ENCODE peak calls at places on chromosomes 12 and 14, in five cellular contexts. One of them, this sample, is unnamed. For H3K4me1 and H3K36me3, the result is how much of the 10 kb centered on the place peaks cover.

GRCh38 chr12:6115389-6115788 is 9.1 kb downstream of the VWF start:
- DNase-seq in cardiac muscle cell: no peak
- DNase-seq in vagina: no peak
- DNase-seq in heart left ventricle: no peak
- DNase-seq in PC-9: no peak
- DNase-seq in this sample: no peak

GRCh38 chr14:68790656-68791077 is 2.2 kb downstream of the ZFP36L1 start:
- DNase-seq in PC-9: no peak
- DNase-seq in cardiac muscle cell: peak
- DNase-seq in vagina: no peak
- DNase-seq in heart left ventricle: peak
- DNase-seq in this sample: peak

GRCh38 chr12:43758247-43758727 is 303 bp downstream of the PUS7L start:
- DNase-seq in PC-9: no peak
- DNase-seq in vagina: no peak
- DNase-seq in heart left ventricle: no peak
- DNase-seq in cardiac muscle cell: peak
- DNase-seq in this sample: peak

GRCh38 chr14:95495538-95496025 is 20.9 kb downstream of the SYNE3 start:
- DNase-seq in PC-9: no peak
- DNase-seq in vagina: no peak
- DNase-seq in heart left ventricle: peak
- DNase-seq in cardiac muscle cell: no peak
- DNase-seq in this sample: peak

GRCh38 chr14:63654346-63654745 is 12.7 kb upstream of the WDR89 start:
- DNase-seq in cardiac muscle cell: no peak
- DNase-seq in heart left ventricle: no peak
- DNase-seq in PC-9: no peak
- DNase-seq in vagina: no peak
- DNase-seq in this sample: no peak

GRCh38 chr14:49405291-49405690 is 180.9 kb downstream of the RPS29 start:
- DNase-seq in PC-9: no peak
- DNase-seq in vagina: no peak
- DNase-seq in heart left ventricle: no peak
- DNase-seq in cardiac muscle cell: peak
- DNase-seq in this sample: no peak

GRCh38 chr14:92960706-92961566 is 38.0 kb downstream of the CHGA start:
- DNase-seq in heart left ventricle: no peak
- DNase-seq in cardiac muscle cell: peak
- DNase-seq in vagina: no peak
- DNase-seq in PC-9: peak
- DNase-seq in this sample: no peak

GRCh38 chr14:55701638-55702037 is 121.6 kb downstream of the KTN1 start:
- DNase-seq in cardiac muscle cell: no peak
- DNase-seq in PC-9: no peak
- DNase-seq in heart left ventricle: no peak
- DNase-seq in vagina: no peak
- DNase-seq in this sample: no peak

GRCh38 chr14:69170848-69171247 is 17.9 kb upstream of the DCAF5 start:
- DNase-seq in PC-9: no peak
- DNase-seq in heart left ventricle: no peak
- DNase-seq in vagina: no peak
- DNase-seq in cardiac muscle cell: no peak
- DNase-seq in this sample: no peak

GRCh38 chr12:55931780-55932545 is 1.0 kb downstream of the DGKA start:
- DNase-seq in vagina: no peak
- DNase-seq in PC-9: peak
- DNase-seq in heart left ventricle: peak
- DNase-seq in cardiac muscle cell: peak
- DNase-seq in this sample: peak

GRCh38 chr12:73210574-73211204 is 938.5 kb downstream of the TRHDE start:
- DNase-seq in cardiac muscle cell: no peak
- DNase-seq in vagina: no peak
- DNase-seq in heart left ventricle: no peak
- DNase-seq in PC-9: no peak
- DNase-seq in this sample: no peak

GRCh38 chr12:58204086-58204485 is 262.7 kb downstream of the ATP23 start:
- DNase-seq in vagina: no peak
- DNase-seq in cardiac muscle cell: peak
- DNase-seq in PC-9: no peak
- DNase-seq in heart left ventricle: no peak
- DNase-seq in this sample: no peak

GRCh38 chr14:104979758-104980591 is 1.8 kb upstream of the AHNAK2 start:
- DNase-seq in vagina: no peak
- DNase-seq in heart left ventricle: peak
- DNase-seq in PC-9: peak
- DNase-seq in cardiac muscle cell: peak
- DNase-seq in this sample: peak

GRCh38 chr14:55532645-55533309 is 47.2 kb upstream of the KTN1 start:
- DNase-seq in heart left ventricle: no peak
- DNase-seq in PC-9: no peak
- DNase-seq in vagina: no peak
- DNase-seq in cardiac muscle cell: no peak
- DNase-seq in this sample: no peak

GRCh38 chr14:59788176-59788575 is 82.4 kb downstream of the RTN1 start:
- DNase-seq in PC-9: no peak
- DNase-seq in heart left ventricle: no peak
- DNase-seq in vagina: no peak
- DNase-seq in cardiac muscle cell: peak
- DNase-seq in this sample: no peak

GRCh38 chr12:20602671-20603402 is 92.3 kb upstream of the SLCO1C1 start:
- DNase-seq in heart left ventricle: no peak
- DNase-seq in PC-9: no peak
- DNase-seq in cardiac muscle cell: peak
- DNase-seq in vagina: no peak
- DNase-seq in this sample: no peak

GRCh38 chr12:58745348-58746125 is 174.8 kb downstream of the LRIG3 start:
- DNase-seq in cardiac muscle cell: no peak
- DNase-seq in vagina: no peak
- DNase-seq in heart left ventricle: no peak
- DNase-seq in PC-9: no peak
- DNase-seq in this sample: no peak

GRCh38 chr12:105748806-105749600 is 389.8 kb downstream of the NUAK1 start:
- DNase-seq in heart left ventricle: peak
- DNase-seq in vagina: no peak
- DNase-seq in PC-9: no peak
- DNase-seq in cardiac muscle cell: peak
- DNase-seq in this sample: no peak

GRCh38 chr14:58740584-58740983 is 102.8 kb downstream of the DACT1 start:
- DNase-seq in heart left ventricle: no peak
- DNase-seq in cardiac muscle cell: no peak
- DNase-seq in PC-9: no peak
- DNase-seq in vagina: no peak
- DNase-seq in this sample: no peak

GRCh38 chr14:21087294-21088091 is 11.0 kb downstream of the ZNF219 start:
- DNase-seq in PC-9: no peak
- DNase-seq in vagina: no peak
- DNase-seq in heart left ventricle: no peak
- DNase-seq in cardiac muscle cell: peak
- DNase-seq in this sample: no peak

GRCh38 chr12:53391667-53392244 is 11.8 kb downstream of the SP1 start:
- DNase-seq in heart left ventricle: no peak
- DNase-seq in vagina: no peak
- DNase-seq in cardiac muscle cell: no peak
- DNase-seq in PC-9: no peak
- DNase-seq in this sample: no peak
- H3K4me1 ChIP-seq in heart left ventricle: under half
- H3K4me1 ChIP-seq in vagina: half or more
- H3K4me1 ChIP-seq in cardiac muscle cell: under half
- H3K4me1 ChIP-seq in PC-9: under half
- H3K4me1 ChIP-seq in this sample: under half

DNA sequence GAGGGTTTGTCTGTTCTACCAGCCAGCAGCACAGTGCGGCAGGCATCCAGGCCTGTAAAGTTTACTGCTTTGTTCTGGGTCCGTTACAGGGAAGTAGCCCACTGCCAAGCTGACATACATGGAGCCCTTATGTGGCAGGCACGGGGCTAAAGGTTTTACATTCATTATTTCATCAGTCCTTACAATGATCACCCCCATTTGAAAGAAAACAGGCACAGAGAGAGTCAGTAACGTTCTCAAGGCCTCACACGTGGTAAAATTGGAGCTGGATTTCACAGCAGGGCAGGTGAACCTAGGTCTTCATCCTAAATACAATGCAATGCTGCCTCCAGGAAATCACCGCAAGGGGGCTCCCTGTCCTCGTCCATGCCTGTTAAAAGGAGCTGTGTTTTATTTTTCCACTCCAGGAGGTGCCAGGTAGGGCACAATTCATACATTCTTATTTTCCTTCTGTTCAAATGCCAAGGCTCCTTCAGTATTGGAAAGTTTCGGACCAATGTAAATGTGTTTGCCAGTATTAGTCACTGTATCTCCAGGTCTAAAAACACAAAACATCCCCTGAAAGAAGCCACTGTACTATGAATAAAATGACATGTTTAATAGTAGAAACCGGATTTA is 172.2 kb upstream of the GZMB start:
- DNase-seq in PC-9: peak
- DNase-seq in cardiac muscle cell: peak
- DNase-seq in heart left ventricle: peak
- DNase-seq in vagina: no peak
- DNase-seq in this sample: peak
- TF ChIP-seq CTCF in PC-9: peak
- TF ChIP-seq CTCF in cardiac muscle cell: peak
- TF ChIP-seq CTCF in heart left ventricle: peak
- TF ChIP-seq CTCF in vagina: peak
- TF ChIP-seq CTCF in this sample: peak

DNA sequence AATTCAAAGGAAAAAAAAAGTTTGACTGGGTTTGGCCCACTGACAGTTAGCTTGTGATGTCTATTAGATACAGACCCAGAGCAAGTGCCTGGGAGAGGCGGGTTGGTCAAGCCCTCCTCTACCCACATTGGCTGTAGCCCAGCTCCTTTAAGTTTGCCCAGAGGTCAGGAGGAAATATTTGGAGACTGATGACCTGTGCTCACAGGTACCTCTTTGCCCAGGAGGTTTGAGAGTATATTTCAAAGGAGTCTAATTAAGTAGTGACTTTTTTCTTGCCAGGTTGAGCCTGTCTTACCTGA is 21.8 kb upstream of the PDE1B start:
- DNase-seq in cardiac muscle cell: no peak
- DNase-seq in heart left ventricle: no peak
- DNase-seq in vagina: no peak
- DNase-seq in PC-9: no peak
- DNase-seq in this sample: no peak
- H3K36me3 ChIP-seq in cardiac muscle cell: under half
- H3K36me3 ChIP-seq in heart left ventricle: under half
- H3K36me3 ChIP-seq in vagina: under half
- H3K36me3 ChIP-seq in PC-9: under half
- H3K36me3 ChIP-seq in this sample: under half

GRCh38 chr14:61894452-61895077 is 132.3 kb downstream of the SNAPC1 start:
- DNase-seq in heart left ventricle: peak
- DNase-seq in vagina: no peak
- DNase-seq in PC-9: peak
- DNase-seq in cardiac muscle cell: peak
- DNase-seq in this sample: peak
- H3K4me1 ChIP-seq in heart left ventricle: under half
- H3K4me1 ChIP-seq in vagina: under half
- H3K4me1 ChIP-seq in PC-9: under half
- H3K4me1 ChIP-seq in cardiac muscle cell: under half
- H3K4me1 ChIP-seq in this sample: under half

GRCh38 chr12:30517320-30517719 is 178.3 kb downstream of the IPO8 start:
- DNase-seq in cardiac muscle cell: no peak
- DNase-seq in heart left ventricle: no peak
- DNase-seq in PC-9: no peak
- DNase-seq in vagina: no peak
- DNase-seq in this sample: no peak
- TF ChIP-seq CTCF in cardiac muscle cell: no peak
- TF ChIP-seq CTCF in heart left ventricle: no peak
- TF ChIP-seq CTCF in PC-9: no peak
- TF ChIP-seq CTCF in vagina: no peak
- TF ChIP-seq CTCF in this sample: no peak

This sample was measured in colonic mucosa.